ENCODE peak calls at places on chromosomes 4 and X, in ten cellular contexts. I is stomach; E is colonic mucosa; Y is ascending aorta; J is heart right ventricle; L is astrocyte; M is mammary epithelial cell; B is GM23248; N is neural progenitor cell; A is CD8-positive, alpha-beta memory T cell. K is an unnamed sample.

GRCh38 chr4:108215055-108215454 is 46.3 kb upstream of the LEF1 start:
- DNase-seq in I (no peak), E (peak; percentile 21), Y (no peak), J (no peak), L (no peak), M (no peak), B (no peak), N (no peak), A (no peak), K (no peak)

GRCh38 chrX:130165181-130165702 is 399 bp downstream of the AIFM1 start:
- DNase-seq in I (no peak), E (no peak), Y (no peak), J (no peak), L (no peak), M (no peak), B (peak; percentile 69), N (no peak), A (no peak), K (no peak)

GRCh38 chrX:45747905-45748304 is 547.2 kb upstream of the DIPK2B start:
- DNase-seq in I (no peak), E (no peak), Y (no peak), J (no peak), L (peak; percentile 58), M (peak; percentile 72), B (peak; percentile 2), N (no peak), A (no peak), K (no peak)

GRCh38 chr4:79492148-79492547 is 84.1 kb upstream of the GK2 start:
- DNase-seq in I (no peak), E (no peak), Y (no peak), J (peak; percentile 39), L (no peak), M (no peak), B (no peak), N (no peak), A (no peak), K (no peak)

GRCh38 chr4:7295201-7295916 is 103.0 kb downstream of the SORCS2 start:
- DNase-seq in I (no peak), E (peak; percentile 30), Y (no peak), J (peak; percentile 67), L (peak; percentile 45), M (no peak), B (peak; percentile 25), N (no peak), A (no peak), K (peak; percentile 53)

GRCh38 chr4:160319221-160319867 is 1216.5 kb downstream of the RAPGEF2 start:
- DNase-seq in I (no peak), E (no peak), Y (no peak), J (no peak), L (peak; percentile 49), M (peak; percentile 96), B (no peak), N (no peak), A (no peak), K (no peak)

GRCh38 chr4:56681158-56681848 is at the start of gene HOPX:
- DNase-seq in I (peak; percentile 90), E (no peak), Y (no peak), J (peak; percentile 18), L (peak; percentile 46), M (peak; percentile 72), B (no peak), N (no peak), A (no peak), K (peak; percentile 81)

GRCh38 chrX:2320580-2321327 is 180.0 kb downstream of the DHRSX start:
- DNase-seq in I (peak; percentile 48), E (no peak), Y (no peak), J (peak; percentile 56), L (no peak), M (no peak), B (peak; percentile 58), N (no peak), A (no peak), K (no peak)

GRCh38 chr4:118281611-118282442 is 71.0 kb downstream of the PRSS12 start:
- DNase-seq in I (no peak), E (no peak), Y (no peak), J (no peak), L (peak; percentile 61), M (peak; percentile 51), B (peak; percentile 42), N (peak; percentile 43), A (no peak), K (peak; percentile 34)

GRCh38 chrX:69025802-69026301 is 139.4 kb downstream of the PJA1 start:
- DNase-seq in I (no peak), E (no peak), Y (no peak), J (no peak), L (peak; percentile 54), M (peak; percentile 91), B (peak; percentile 28), N (no peak), A (no peak), K (no peak)

GRCh38 chrX:135411893-135412292 is 9.9 kb upstream of the SMIM10L2A start:
- DNase-seq in I (no peak), E (no peak), Y (no peak), J (no peak), L (no peak), M (peak; percentile 44), B (peak; percentile 1), N (no peak), A (no peak), K (no peak)

GRCh38 chr4:146059865-146060264 is 115.7 kb upstream of the LSM6 start:
- DNase-seq in I (no peak), E (no peak), Y (no peak), J (no peak), L (no peak), M (no peak), B (no peak), N (no peak), A (no peak), K (no peak)

GRCh38 chr4:128787509-128788311 is 21.8 kb upstream of the JADE1 start:
- DNase-seq in I (no peak), E (no peak), Y (no peak), J (no peak), L (peak; percentile 27), M (no peak), B (no peak), N (no peak), A (no peak), K (no peak)

GRCh38 chrX:40209951-40210617 is 112.3 kb upstream of the BCOR start:
- DNase-seq in I (no peak), E (no peak), Y (no peak), J (no peak), L (peak; percentile 71), M (peak; percentile 46), B (peak; percentile 72), N (no peak), A (no peak), K (no peak)

GRCh38 chrX:65871671-65872311 is 168.1 kb downstream of the VSIG4 start:
- DNase-seq in I (no peak), E (peak; percentile 61), Y (no peak), J (no peak), L (no peak), M (peak; percentile 84), B (peak; percentile 11), N (peak; percentile 40), A (no peak), K (no peak)

GRCh38 chr4:12260453-12260852 is 831.8 kb upstream of the HS3ST1 start:
- DNase-seq in I (no peak), E (no peak), Y (no peak), J (no peak), L (no peak), M (no peak), B (no peak), N (no peak), A (no peak), K (no peak)
- H3K9me3 ChIP-seq in I (no peaks in the 10 kb centered on the region), E (no peaks in the 10 kb centered on the region), Y (no peaks in the 10 kb centered on the region), J (no peaks in the 10 kb centered on the region), L (no peaks in the 10 kb centered on the region), M (peaks cover 8% of the 10 kb centered on the region), B (no peaks in the 10 kb centered on the region), N (no peaks in the 10 kb centered on the region), A (no peaks in the 10 kb centered on the region), K (no peaks in the 10 kb centered on the region)

GRCh38 chrX:142251202-142251601 is 46.1 kb upstream of the MAGEC2 start:
- DNase-seq in I (no peak), E (no peak), Y (no peak), J (no peak), L (no peak), M (no peak), B (no peak), N (no peak), A (no peak), K (no peak)

GRCh38 chrX:142244568-142244967 is 39.5 kb upstream of the MAGEC2 start:
- DNase-seq in I (no peak), E (no peak), Y (no peak), J (no peak), L (no peak), M (no peak), B (no peak), N (no peak), A (no peak), K (no peak)

GRCh38 chrX:142251665-142252064 is 46.6 kb upstream of the MAGEC2 start:
- DNase-seq in I (no peak), E (no peak), Y (no peak), J (no peak), L (no peak), M (peak; percentile 2), B (no peak), N (no peak), A (no peak), K (no peak)

GRCh38 chrX:142249721-142250120 is 44.6 kb upstream of the MAGEC2 start:
- DNase-seq in I (no peak), E (no peak), Y (no peak), J (no peak), L (no peak), M (peak; percentile 8), B (no peak), N (no peak), A (no peak), K (no peak)

GRCh38 chrX:142250502-142250901 is 45.4 kb upstream of the MAGEC2 start:
- DNase-seq in I (no peak), E (no peak), Y (no peak), J (no peak), L (no peak), M (peak; percentile 52), B (no peak), N (no peak), A (no peak), K (no peak)
- H3K9me3 ChIP-seq in I (no peaks in the 10 kb centered on the region), E (no peaks in the 10 kb centered on the region), Y (no peaks in the 10 kb centered on the region), J (no peaks in the 10 kb centered on the region), L (no peaks in the 10 kb centered on the region), M (peaks cover 18% of the 10 kb centered on the region), B (no peaks in the 10 kb centered on the region), N (peaks cover 5% of the 10 kb centered on the region), A (no peaks in the 10 kb centered on the region), K (no peaks in the 10 kb centered on the region)

GRCh38 chr4:18167831-18168230 is 146.3 kb upstream of the LCORL start:
- DNase-seq in I (no peak), E (no peak), Y (no peak), J (no peak), L (no peak), M (no peak), B (no peak), N (no peak), A (no peak), K (no peak)
- H3K9me3 ChIP-seq in I (no peaks in the 10 kb centered on the region), E (no peaks in the 10 kb centered on the region), Y (no peaks in the 10 kb centered on the region), J (no peaks in the 10 kb centered on the region), L (peaks cover 5% of the 10 kb centered on the region), M (no peaks in the 10 kb centered on the region), B (no peaks in the 10 kb centered on the region), N (no peaks in the 10 kb centered on the region), A (no peaks in the 10 kb centered on the region), K (no peaks in the 10 kb centered on the region)

GRCh38 chrX:144601010-144601409 is 646.3 kb upstream of the SPANXN1 start:
- DNase-seq in I (no peak), E (no peak), Y (no peak), J (no peak), L (no peak), M (no peak), B (no peak), N (no peak), A (no peak), K (no peak)
- H3K9me3 ChIP-seq in I (no peaks in the 10 kb centered on the region), E (no peaks in the 10 kb centered on the region), Y (no peaks in the 10 kb centered on the region), J (no peaks in the 10 kb centered on the region), L (no peaks in the 10 kb centered on the region), M (peaks cover 8% of the 10 kb centered on the region), B (no peaks in the 10 kb centered on the region), N (peaks cover 17% of the 10 kb centered on the region), A (no peaks in the 10 kb centered on the region), K (no peaks in the 10 kb centered on the region)

GRCh38 chrX:19410259-19410658 is 66.5 kb downstream of the PDHA1 start:
- DNase-seq in I (no peak), E (no peak), Y (no peak), J (no peak), L (no peak), M (no peak), B (no peak), N (no peak), A (no peak), K (no peak)
- H3K9me3 ChIP-seq in I (no peaks in the 10 kb centered on the region), E (no peaks in the 10 kb centered on the region), Y (no peaks in the 10 kb centered on the region), J (no peaks in the 10 kb centered on the region), L (no peaks in the 10 kb centered on the region), M (no peaks in the 10 kb centered on the region), B (no peaks in the 10 kb centered on the region), N (no peaks in the 10 kb centered on the region), A (no peaks in the 10 kb centered on the region), K (no peaks in the 10 kb centered on the region)

K was measured in left lung.